ENCODE peak calls at places on chromosomes 1 and 21, in six cellular contexts. H is endothelial cell, V is GM23338, U is progenitor cell of endocrine pancreas, Z is HFFc6, T is cardiac muscle cell. L is an unnamed sample.

GRCh38 chr1:230011333-230012092 is 55.5 kb upstream of the GALNT2 start:
- DNase-seq in H (no peak), V (no peak), U (no peak), Z (no peak), T (no peak), L (no peak)

GRCh38 chr1:170340259-170340658 is 191.7 kb upstream of the GORAB start:
- DNase-seq in H (no peak), V (no peak), U (no peak), Z (no peak), T (peak), L (no peak)

GRCh38 chr21:35340273-35340672 is 291.2 kb upstream of the RUNX1 start:
- DNase-seq in H (no peak), V (no peak), U (no peak), Z (no peak), T (no peak), L (no peak)

GRCh38 chr1:47521034-47521871 is 83.4 kb downstream of the FOXD2 start:
- DNase-seq in H (no peak), V (no peak), U (no peak), Z (no peak), T (no peak), L (no peak)

GRCh38 chr21:39818557-39818956 is 48.7 kb upstream of the PCP4 start:
- DNase-seq in H (no peak), V (no peak), U (no peak), Z (no peak), T (no peak), L (no peak)

GRCh38 chr1:154607084-154607747 is 770 bp downstream of the ADAR start:
- DNase-seq in H (peak), V (no peak), U (no peak), Z (peak), T (peak), L (no peak)

GRCh38 chr1:57633055-57633454 is 209.2 kb upstream of the DAB1 start:
- DNase-seq in H (no peak), V (peak), U (no peak), Z (no peak), T (no peak), L (no peak)

GRCh38 chr1:151176514-151177045 is 799 bp upstream of the TMOD4 start:
- DNase-seq in H (no peak), V (no peak), U (no peak), Z (no peak), T (no peak), L (no peak)

GRCh38 chr1:156560585-156561163 is 11.7 kb downstream of the IQGAP3 start:
- DNase-seq in H (no peak), V (no peak), U (no peak), Z (no peak), T (no peak), L (no peak)

GRCh38 chr21:25387665-25388064 is 219.6 kb downstream of the MRPL39 start:
- DNase-seq in H (no peak), V (no peak), U (no peak), Z (no peak), T (no peak), L (no peak)

GRCh38 chr1:200888349-200888838 is 6.3 kb upstream of the INAVA start:
- DNase-seq in H (no peak), V (peak), U (no peak), Z (no peak), T (peak), L (no peak)

GRCh38 chr1:30986755-30987154 is 78.2 kb upstream of the SDC3 start:
- DNase-seq in H (no peak), V (no peak), U (no peak), Z (no peak), T (no peak), L (no peak)

GRCh38 chr1:30984991-30985503 is 76.5 kb upstream of the SDC3 start:
- DNase-seq in H (no peak), V (no peak), U (no peak), Z (no peak), T (no peak), L (no peak)

GRCh38 chr1:30982431-30982830 is 73.9 kb upstream of the SDC3 start:
- DNase-seq in H (no peak), V (no peak), U (no peak), Z (no peak), T (no peak), L (no peak)

GRCh38 chr1:30982937-30983336 is 74.4 kb upstream of the SDC3 start:
- DNase-seq in H (no peak), V (no peak), U (no peak), Z (no peak), T (peak), L (no peak)

GRCh38 chr1:30984167-30984870 is 75.8 kb upstream of the SDC3 start:
- DNase-seq in H (no peak), V (no peak), U (no peak), Z (no peak), T (no peak), L (no peak)
- TF ChIP-seq CTCF in H (no peak), V (no peak), U (no peak), Z (peak), T (no peak), L (no peak)

GRCh38 chr1:245645894-245646293 is 491.1 kb downstream of the KIF26B start:
- DNase-seq in H (no peak), V (no peak), U (no peak), Z (no peak), T (no peak), L (no peak)
- TF ChIP-seq CTCF in H (no peak), V (no peak), U (no peak), Z (no peak), T (no peak), L (no peak)

GRCh38 chr1:235328271-235329138 is at the start of gene GGPS1:
- DNase-seq in H (peak), V (peak), U (peak), Z (peak), T (peak), L (peak)

GRCh38 chr1:235331391-235331790 is 3.0 kb downstream of the GGPS1 start:
- DNase-seq in H (no peak), V (no peak), U (no peak), Z (no peak), T (no peak), L (no peak)

GRCh38 chr1:235327559-235328270 is at the start of gene ARID4B:
- DNase-seq in H (no peak), V (no peak), U (peak), Z (no peak), T (no peak), L (no peak)

GRCh38 chr1:235330918-235331285 is 2.5 kb downstream of the GGPS1 start:
- DNase-seq in H (no peak), V (no peak), U (no peak), Z (no peak), T (no peak), L (no peak)

DNA sequence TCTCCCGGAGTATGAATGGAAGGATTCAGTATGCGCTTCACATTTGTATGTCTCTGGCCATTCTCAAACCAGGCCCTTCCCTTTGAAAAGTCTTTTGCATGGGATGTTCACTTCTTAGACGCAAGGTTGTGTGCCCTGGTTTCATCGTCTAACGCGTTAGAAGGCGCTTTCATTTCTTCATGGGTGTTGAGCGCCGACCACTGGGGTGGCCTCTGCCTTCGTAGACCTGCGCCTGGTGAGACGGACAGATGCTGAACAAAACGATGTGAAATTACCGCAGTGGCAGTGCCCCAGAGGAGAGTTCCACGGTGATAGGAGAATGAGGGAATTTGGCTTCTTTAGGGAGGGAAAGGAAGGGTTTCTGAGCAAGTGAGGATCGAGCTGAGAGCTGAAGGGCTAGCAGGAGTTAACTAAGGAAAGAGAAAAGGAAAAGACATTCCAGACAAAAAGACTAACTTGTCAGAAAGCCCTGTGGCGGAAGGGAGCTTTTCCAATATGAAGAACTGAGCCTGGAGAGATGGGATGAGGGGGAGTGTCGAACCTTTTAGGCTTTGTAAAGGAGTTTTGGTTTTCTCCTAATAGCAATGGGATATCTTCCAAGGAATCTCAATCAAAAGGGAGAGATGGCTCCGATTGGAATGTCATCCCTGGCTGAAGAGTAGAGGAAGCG is 904 bp downstream of the GGPS1 start:
- DNase-seq in H (peak), V (peak), U (peak), Z (peak), T (no peak), L (peak)
- TF ChIP-seq CTCF in H (no peak), V (peak), U (no peak), Z (no peak), T (peak), L (no peak)

DNA sequence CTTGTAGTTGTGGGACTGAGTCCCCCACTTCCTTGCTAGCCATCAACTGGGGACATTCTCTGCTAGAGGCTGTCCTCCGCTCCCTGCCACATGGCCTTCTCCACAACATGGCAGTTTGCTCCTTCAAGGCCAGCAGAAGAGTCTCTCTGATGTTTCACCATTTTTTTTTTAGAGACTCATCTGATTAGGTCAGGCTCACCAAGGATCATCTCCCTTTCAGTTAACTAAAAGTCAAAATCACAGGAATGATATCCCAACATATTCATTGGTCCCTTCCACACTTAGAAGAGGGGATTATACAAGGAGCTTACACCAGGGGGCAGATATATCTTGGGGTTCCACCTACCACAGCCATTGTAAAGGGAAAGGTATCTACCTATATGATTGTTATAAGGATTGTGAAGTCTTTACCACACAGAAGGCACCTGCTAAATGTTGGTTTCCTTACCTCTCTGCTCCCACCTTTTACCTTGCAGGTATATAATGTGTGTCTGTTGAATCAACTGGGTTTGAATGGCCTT is 23.3 kb downstream of the RIMKLA start:
- DNase-seq in H (no peak), V (peak), U (no peak), Z (no peak), T (no peak), L (no peak)
- TF ChIP-seq CTCF in H (no peak), V (peak), U (no peak), Z (peak), T (no peak), L (no peak)

L was measured in uterus.